ENCODE peak calls at places on chromosome 5, in four cellular contexts. H is HepG2, R is K562, B is H1. N is an unnamed sample.

GRCh38 chr5:17219006-17219422 is 1.6 kb downstream of the BASP1 start:
- DNase-seq in H (no peak), R (no peak), B (no peak), N (no peak)

GRCh38 chr5:35404701-35405100 is 174.4 kb upstream of the PRLR start:
- DNase-seq in H (no peak), R (no peak), B (no peak), N (no peak)

GRCh38 chr5:6721442-6721841 is 8.2 kb downstream of the TENT4A start:
- DNase-seq in H (no peak), R (peak; percentile 67), B (no peak), N (no peak)

GRCh38 chr5:73499187-73499586 is 945 bp downstream of the BTF3 start:
- DNase-seq in H (no peak), R (no peak), B (no peak), N (no peak)

GRCh38 chr5:77101298-77101697 is 14.2 kb upstream of the ZBED3 start:
- DNase-seq in H (no peak), R (no peak), B (no peak), N (no peak)

GRCh38 chr5:5572010-5572982 is 149.8 kb downstream of the ICE1 start:
- DNase-seq in H (no peak), R (peak; percentile 41), B (no peak), N (no peak)

GRCh38 chr5:135230326-135230925 is 168.6 kb downstream of the MACROH2A1 start:
- DNase-seq in H (peak; percentile 29), R (peak; percentile 42), B (no peak), N (no peak)

GRCh38 chr5:89042746-89043145 is 159.8 kb upstream of the MEF2C start:
- DNase-seq in H (no peak), R (no peak), B (no peak), N (no peak)

GRCh38 chr5:103745353-103746065 is 182.9 kb upstream of the NUDT12 start:
- DNase-seq in H (no peak), R (no peak), B (no peak), N (no peak)

GRCh38 chr5:131194725-131195124 is 24.0 kb downstream of the LYRM7 start:
- DNase-seq in H (no peak), R (no peak), B (no peak), N (no peak)

GRCh38 chr5:171615201-171616001 is 170.2 kb upstream of the SMIM23 start:
- DNase-seq in H (no peak), R (no peak), B (no peak), N (peak; percentile 55)

GRCh38 chr5:74334434-74335364 is 305.8 kb downstream of the ENC1 start:
- DNase-seq in H (no peak), R (no peak), B (no peak), N (no peak)

GRCh38 chr5:75342836-75343235 is 5.8 kb downstream of the HMGCR start:
- DNase-seq in H (no peak), R (no peak), B (no peak), N (no peak)

GRCh38 chr5:171453056-171453725 is 33.7 kb downstream of the FGF18 start:
- DNase-seq in H (no peak), R (no peak), B (no peak), N (no peak)

GRCh38 chr5:61637566-61637965 is 305.5 kb downstream of the ZSWIM6 start:
- DNase-seq in H (no peak), R (no peak), B (no peak), N (peak; percentile 28)

GRCh38 chr5:77397686-77398300 is 94.3 kb downstream of the WDR41 start:
- DNase-seq in H (peak; percentile 62), R (no peak), B (no peak), N (no peak)

GRCh38 chr5:115460476-115460875 is 84.1 kb downstream of the FEM1C start:
- DNase-seq in H (no peak), R (no peak), B (no peak), N (no peak)

GRCh38 chr5:22649076-22649475 is 204.1 kb downstream of the CDH12 start:
- DNase-seq in H (no peak), R (no peak), B (no peak), N (no peak)

GRCh38 chr5:99104538-99105132 is 175.8 kb upstream of the CHD1 start:
- DNase-seq in H (peak; percentile 13), R (peak; percentile 34), B (no peak), N (peak; percentile 26)

GRCh38 chr5:118628672-118629354 is 359.5 kb downstream of the DTWD2 start:
- DNase-seq in H (no peak), R (no peak), B (peak; percentile 29), N (no peak)

GRCh38 chr5:14579246-14579645 is 2.3 kb upstream of the OTULINL start:
- DNase-seq in H (no peak), R (no peak), B (no peak), N (no peak)

GRCh38 chr5:108260105-108260857 is 121.6 kb downstream of the FBXL17 start:
- DNase-seq in H (peak; percentile 58), R (peak; percentile 66), B (peak; percentile 54), N (peak; percentile 10)

GRCh38 chr5:68189171-68189570 is 26.4 kb upstream of the PIK3R1 start:
- DNase-seq in H (no peak), R (no peak), B (no peak), N (no peak)

GRCh38 chr5:31442253-31442820 is 89.6 kb downstream of the DROSHA start:
- DNase-seq in H (no peak), R (no peak), B (no peak), N (no peak)

GRCh38 chr5:138230261-138230660 is 17.1 kb upstream of the CDC23 start:
- DNase-seq in H (no peak), R (no peak), B (no peak), N (no peak)
- TF ChIP-seq JUND in H (no peak), R (no peak), B (no peak), N (no peak)

DNA sequence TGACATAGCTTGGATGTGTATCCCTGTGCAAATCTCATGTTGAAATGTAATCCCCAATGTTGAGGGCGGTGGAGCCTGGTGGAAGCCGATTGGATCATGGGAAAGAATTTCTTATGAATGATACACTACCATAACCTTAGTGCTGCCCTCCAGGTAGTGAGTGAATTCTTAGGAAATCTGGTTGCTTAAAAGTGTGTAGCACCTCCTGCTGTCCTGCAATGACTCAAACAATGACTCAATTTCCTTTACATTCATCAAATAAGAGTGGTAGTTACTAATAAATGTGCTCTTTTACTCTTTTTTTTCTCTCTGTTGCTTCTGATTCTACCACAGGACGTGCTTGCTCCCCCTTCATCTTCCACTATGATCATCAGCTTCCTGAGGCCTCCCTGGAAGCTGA is 1696.0 kb upstream of the CDH9 start:
- DNase-seq in H (no peak), R (no peak), B (no peak), N (no peak)
- TF ChIP-seq JUND in H (no peak), R (no peak), B (no peak), N (no peak)

DNA sequence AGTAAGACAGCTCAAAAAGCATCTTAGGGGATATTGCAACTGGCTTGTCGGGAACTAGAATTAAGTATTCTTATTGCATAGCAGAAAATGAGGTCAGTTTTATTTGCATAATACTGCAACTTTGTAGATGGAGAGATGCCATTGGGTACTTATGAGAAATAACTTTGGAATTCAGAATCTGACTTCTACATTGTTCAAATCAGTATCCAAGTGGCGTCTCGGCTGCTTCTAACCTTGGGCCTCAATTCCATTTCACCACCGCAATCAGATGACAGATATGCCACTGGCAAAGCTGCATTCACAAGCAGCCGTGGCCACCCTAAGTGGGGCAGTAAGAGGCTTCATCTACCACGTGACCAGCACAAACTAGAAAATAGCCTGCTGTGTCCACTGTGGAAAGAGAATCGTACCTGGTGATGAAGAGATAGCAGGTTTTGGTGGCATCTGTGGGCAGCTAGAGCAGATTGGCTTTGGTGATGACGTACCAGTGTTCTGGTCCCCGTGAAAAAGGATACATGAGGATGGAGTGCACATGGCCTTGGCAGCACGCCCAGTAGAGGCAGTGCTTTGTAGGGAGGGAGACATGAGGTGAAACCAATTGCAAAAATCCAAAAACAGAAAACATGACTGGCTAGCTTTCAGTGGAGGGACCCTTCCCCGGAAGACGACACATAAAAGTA is 116.6 kb downstream of the KLHL3 start:
- DNase-seq in H (no peak), R (no peak), B (no peak), N (no peak)
- TF ChIP-seq JUND in H (no peak), R (no peak), B (no peak), N (no peak)

GRCh38 chr5:55070969-55071368 is 31.5 kb upstream of the GZMA start:
- DNase-seq in H (no peak), R (no peak), B (no peak), N (no peak)

GRCh38 chr5:55071413-55071812 is 31.0 kb upstream of the GZMA start:
- DNase-seq in H (no peak), R (no peak), B (no peak), N (no peak)

GRCh38 chr5:55073211-55073610 is 29.2 kb upstream of the GZMA start:
- DNase-seq in H (no peak), R (no peak), B (no peak), N (no peak)

GRCh38 chr5:55072668-55073067 is 29.8 kb upstream of the GZMA start:
- DNase-seq in H (no peak), R (no peak), B (no peak), N (no peak)
- TF ChIP-seq JUND in H (no peak), R (no peak), B (no peak), N (no peak)

GRCh38 chr5:51156838-51157237 is 226.4 kb upstream of the ISL1 start:
- DNase-seq in H (no peak), R (no peak), B (no peak), N (no peak)
- TF ChIP-seq JUND in H (no peak), R (no peak), B (no peak), N (no peak)

DNA sequence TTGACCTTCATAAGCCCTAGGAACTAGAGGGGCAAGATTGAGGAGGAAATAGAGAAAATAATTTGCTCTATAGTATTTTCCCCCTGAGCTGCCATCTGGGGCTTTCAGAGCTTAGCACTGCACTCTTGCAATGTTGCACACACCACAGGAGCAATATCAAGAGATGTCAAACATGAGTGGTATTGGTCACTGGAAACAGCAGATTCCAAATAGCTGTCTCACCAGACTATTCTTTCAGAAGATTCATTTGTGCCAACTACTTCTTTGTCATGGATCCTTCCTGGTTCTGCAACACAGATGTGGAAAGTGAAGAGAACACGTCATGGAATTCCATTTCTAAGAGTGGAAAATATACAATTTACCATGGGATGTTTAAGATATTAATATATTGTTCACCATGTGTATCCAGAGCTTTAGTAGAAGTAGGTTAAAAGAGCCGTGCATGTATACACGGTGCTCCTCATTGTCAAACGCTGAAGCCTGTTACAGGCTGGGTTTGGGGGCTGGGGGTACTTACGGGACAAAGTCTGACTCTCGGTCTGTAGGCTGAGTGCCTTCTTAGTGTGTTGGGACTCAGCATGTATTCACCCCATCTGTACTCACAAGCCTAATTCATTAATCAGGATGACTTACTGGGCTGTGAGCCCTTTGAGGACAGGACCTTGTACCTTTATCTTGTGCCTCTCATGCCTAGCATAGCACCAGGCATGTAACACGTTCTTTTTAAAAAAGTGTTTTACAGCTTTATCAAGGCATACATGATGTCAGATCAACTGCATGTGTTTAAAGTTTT is 31.4 kb upstream of the GDNF start:
- DNase-seq in H (no peak), R (no peak), B (no peak), N (no peak)
- TF ChIP-seq JUND in H (no peak), R (no peak), B (no peak), N (no peak)

DNA sequence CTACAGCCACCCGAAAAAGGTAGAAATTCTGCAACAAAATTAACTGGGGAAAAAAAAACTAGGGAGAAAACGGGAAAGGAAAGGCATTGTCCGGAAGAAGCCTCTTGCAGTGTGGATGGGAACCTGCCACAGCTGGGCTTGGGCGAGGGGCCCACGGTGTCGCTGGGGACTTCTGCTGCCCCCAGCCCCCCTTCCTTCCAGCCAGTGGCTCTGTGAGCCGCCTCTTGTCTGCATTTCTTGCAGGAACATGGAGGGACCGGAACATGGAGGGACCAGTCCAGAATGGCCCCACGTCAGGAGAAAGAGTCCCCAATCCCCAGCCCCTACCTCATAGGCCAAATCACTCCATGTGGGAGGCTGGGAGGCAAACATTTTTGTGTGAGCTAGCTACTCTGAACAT is 36.9 kb upstream of the EXOC3 start:
- DNase-seq in H (no peak), R (no peak), B (no peak), N (no peak)
- TF ChIP-seq JUND in H (no peak), R (no peak), B (no peak), N (no peak)

GRCh38 chr5:150245111-150245789 is 44.3 kb downstream of the CAMK2A start:
- DNase-seq in H (no peak), R (peak; percentile 77), B (no peak), N (no peak)
- TF ChIP-seq JUND in H (no peak), R (no peak), B (no peak), N (no peak)